ENCODE peak calls at places on chromosomes 2 and 18, in five cellular contexts. F is amniotic epithelial cell; Z is effector memory CD8-positive, alpha-beta T cell; B is nephron progenitor cell; N is GM12865. O is an unnamed sample.

GRCh38 chr2:109290887-109291675 is 162.1 kb downstream of the SH3RF3 start:
- DNase-seq in Z (no peak), B (no peak), N (no peak), F (no peak), O (no peak)

GRCh38 chr2:105790467-105791118 is 45.9 kb downstream of the NCK2 start:
- DNase-seq in Z (no peak), N (peak), B (no peak), F (no peak), O (no peak)

GRCh38 chr18:45626330-45627203 is 11.3 kb downstream of the SLC14A2 start:
- DNase-seq in F (no peak), Z (no peak), B (peak), N (no peak), O (no peak)

GRCh38 chr2:45010706-45011036 is 1.4 kb upstream of the SIX2 start:
- DNase-seq in F (no peak), B (no peak), Z (no peak), N (no peak), O (no peak)

GRCh38 chr2:74708883-74709282 is 54.8 kb downstream of the SEMA4F start:
- DNase-seq in Z (no peak), N (no peak), F (peak), B (no peak), O (peak)

GRCh38 chr2:74472086-74472944 is at the start of gene MRPL53:
- DNase-seq in Z (peak), F (peak), B (peak), N (peak), O (peak)

GRCh38 chr2:120885311-120885710 is 149.6 kb downstream of the GLI2 start:
- DNase-seq in N (no peak), B (no peak), Z (no peak), F (no peak), O (no peak)

GRCh38 chr2:100277540-100278207 is 44.6 kb downstream of the LONRF2 start:
- DNase-seq in F (no peak), Z (no peak), B (no peak), N (no peak), O (no peak)

GRCh38 chr2:188751786-188752185 is 222.4 kb upstream of the COL3A1 start:
- DNase-seq in F (no peak), Z (no peak), B (no peak), N (no peak), O (no peak)

GRCh38 chr2:183185534-183185933 is 61.3 kb downstream of the NUP35 start:
- DNase-seq in Z (no peak), N (no peak), B (no peak), F (no peak), O (no peak)

GRCh38 chr2:48198285-48198821 is 292.1 kb upstream of the FBXO11 start:
- DNase-seq in Z (no peak), F (no peak), N (no peak), B (no peak), O (no peak)

GRCh38 chr2:3277050-3277747 is 100.4 kb downstream of the EIPR1 start:
- DNase-seq in N (no peak), B (no peak), F (no peak), Z (no peak), O (no peak)

GRCh38 chr2:179927041-179927440 is 65.6 kb upstream of the ZNF385B start:
- DNase-seq in B (no peak), F (no peak), Z (no peak), N (no peak), O (no peak)

GRCh38 chr18:49757513-49758262 is 55.6 kb downstream of the ACAA2 start:
- DNase-seq in B (no peak), Z (no peak), N (peak), F (no peak), O (no peak)

GRCh38 chr2:194870974-194871535 is 786.0 kb upstream of the SLC39A10 start:
- DNase-seq in N (no peak), Z (no peak), B (no peak), F (no peak), O (no peak)

GRCh38 chr2:121872651-121873050 is 117.2 kb downstream of the TSN start:
- DNase-seq in N (no peak), F (no peak), B (no peak), Z (no peak), O (no peak)

GRCh38 chr2:112821142-112821541 is 15.4 kb downstream of the IL1B start:
- DNase-seq in N (peak), B (no peak), F (no peak), Z (no peak), O (peak)

GRCh38 chr2:110735366-110735765 is 3.0 kb downstream of the ACOXL start:
- DNase-seq in Z (no peak), N (no peak), F (no peak), B (no peak), O (no peak)

GRCh38 chr2:1969701-1970015 is 225.3 kb upstream of the PXDN start:
- DNase-seq in Z (no peak), N (no peak), B (no peak), F (no peak), O (no peak)

GRCh38 chr2:113888641-113889470 is 1.0 kb upstream of the ACTR3 start:
- DNase-seq in F (no peak), N (no peak), B (peak), Z (no peak), O (no peak)

O was measured in GF-D8.